ENCODE peak calls at places on chromosomes 5 and 9, in nine cellular contexts. S is heart left ventricle, G is uterus, O is A549, U is tibial nerve, H is IMR-90, Z is right lobe of liver, K is spleen, W is stomach. V is an unnamed sample.

GRCh38 chr5:81420039-81420667 is 26.2 kb upstream of the ACOT12 start:
- DNase-seq in S (no peak), G (no peak), O (peak; percentile 47), U (no peak), H (peak; percentile 96), Z (no peak), K (no peak), W (no peak), V (no peak)

GRCh38 chr9:121707477-121708424 is 56.3 kb downstream of the DAB2IP start:
- DNase-seq in S (no peak), G (no peak), O (no peak), U (no peak), H (no peak), Z (no peak), K (no peak), W (no peak), V (no peak)

GRCh38 chr5:149445739-149446369 is 66.8 kb upstream of the IL17B start:
- DNase-seq in S (no peak), G (peak; percentile 83), O (peak; percentile 66), U (no peak), H (peak; percentile 99), Z (no peak), K (no peak), W (no peak), V (no peak)

GRCh38 chr9:69392826-69393225 is 67.8 kb downstream of the ENTREP1 start:
- DNase-seq in S (no peak), G (no peak), O (no peak), U (no peak), H (no peak), Z (no peak), K (no peak), W (no peak), V (no peak)

GRCh38 chr5:37251673-37252072 is 2.5 kb upstream of the CPLANE1 start:
- DNase-seq in S (no peak), G (no peak), O (no peak), U (no peak), H (peak; percentile 4), Z (no peak), K (no peak), W (no peak), V (no peak)

GRCh38 chr9:21974542-21975409 is 19.4 kb downstream of the CDKN2A start:
- DNase-seq in S (no peak), G (no peak), O (no peak), U (no peak), H (peak; percentile 57), Z (peak; percentile 56), K (peak; percentile 83), W (peak; percentile 61), V (peak; percentile 55)

GRCh38 chr5:115465416-115465815 is 79.2 kb downstream of the FEM1C start:
- DNase-seq in S (no peak), G (no peak), O (no peak), U (no peak), H (peak; percentile 25), Z (no peak), K (no peak), W (no peak), V (no peak)

GRCh38 chr5:172830876-172831662 is 3.0 kb upstream of the ERGIC1 start:
- DNase-seq in S (no peak), G (no peak), O (no peak), U (no peak), H (peak; percentile 99), Z (no peak), K (no peak), W (no peak), V (no peak)

GRCh38 chr9:37172511-37172910 is 52.1 kb downstream of the ZCCHC7 start:
- DNase-seq in S (no peak), G (no peak), O (no peak), U (no peak), H (no peak), Z (no peak), K (no peak), W (no peak), V (no peak)

GRCh38 chr9:96818535-96818934 is 35.8 kb downstream of the ZNF782 start:
- DNase-seq in S (no peak), G (no peak), O (no peak), U (no peak), H (no peak), Z (no peak), K (no peak), W (no peak), V (no peak)

DNA sequence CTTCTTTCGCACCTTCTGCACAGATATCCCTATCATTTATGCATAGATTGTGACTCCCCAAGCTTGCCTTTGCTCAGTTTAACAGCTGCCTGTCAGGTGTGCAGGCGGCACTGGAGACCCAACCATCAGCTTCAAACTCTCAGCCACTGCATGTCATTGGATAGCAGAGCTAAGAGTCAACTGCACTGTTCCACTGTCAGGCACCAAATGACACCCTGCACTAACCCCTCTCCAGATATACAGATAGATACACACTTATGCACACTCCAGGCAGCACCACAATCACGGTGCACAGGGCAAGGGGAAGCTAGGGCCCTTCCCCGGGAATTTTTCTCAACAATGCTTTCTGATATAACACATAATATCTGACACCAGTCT is 142.4 kb downstream of the BNC2 start:
- DNase-seq in S (no peak), G (no peak), O (no peak), U (no peak), H (peak; percentile 27), Z (no peak), K (no peak), W (no peak), V (no peak)
- H3K4me3 ChIP-seq in S (peak overlapping the region; percentile 70), G (peak overlapping the region; percentile 39), O (peak overlapping the region; percentile 52), U (peak overlapping the region; percentile 54), H (peak overlapping the region; percentile 62), Z (no peak overlapping the region), K (no peak overlapping the region), W (peak overlapping the region; percentile 46), V (no peak overlapping the region)

DNA sequence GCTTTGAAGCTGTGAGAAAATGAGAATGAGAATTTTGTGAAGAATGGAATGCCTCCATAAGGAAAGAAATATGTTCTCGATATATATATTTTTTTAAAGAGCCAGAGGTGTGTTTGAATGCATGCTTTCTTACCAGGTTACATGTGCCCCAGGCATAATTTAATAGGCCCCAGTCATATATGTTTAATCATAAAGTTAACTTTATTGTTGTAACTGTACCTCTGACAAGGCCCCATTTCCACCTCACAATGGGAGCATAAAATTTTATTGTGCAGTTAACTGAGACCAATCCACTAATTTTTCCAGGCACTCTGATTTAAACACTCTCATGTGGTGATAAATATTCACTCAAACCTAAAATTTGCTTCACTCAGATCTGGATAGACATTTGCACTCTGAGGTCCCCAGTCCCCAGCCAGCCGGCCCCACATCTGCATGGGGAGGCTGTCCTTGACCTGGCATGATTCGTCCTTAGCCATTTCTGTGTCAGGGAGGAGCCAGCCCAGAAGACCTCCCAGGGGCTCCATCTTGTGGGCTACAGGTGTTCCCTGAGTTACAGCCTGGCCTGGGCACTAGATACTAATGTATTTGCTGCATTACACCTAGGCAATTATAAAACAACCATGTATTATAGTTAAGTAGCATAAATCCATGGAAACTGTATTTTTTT is 245.8 kb downstream of the MTRR start:
- DNase-seq in S (no peak), G (no peak), O (no peak), U (no peak), H (no peak), Z (no peak), K (no peak), W (no peak), V (no peak)
- TF ChIP-seq CTCF in S (no peak), G (no peak), O (no peak), U (no peak), H (no peak), Z (no peak), K (no peak), W (no peak), V (no peak)

GRCh38 chr9:127762111-127762676 is 16.3 kb downstream of the SH2D3C start:
- DNase-seq in S (peak; percentile 87), G (no peak), O (no peak), U (peak; percentile 46), H (no peak), Z (peak; percentile 54), K (peak; percentile 89), W (no peak), V (no peak)
- TF ChIP-seq POLR2A in S (no peak), G (no peak), O (no peak), U (no peak), H (no peak), Z (no peak), K (no peak), W (no peak), V (peak; percentile 12)

DNA sequence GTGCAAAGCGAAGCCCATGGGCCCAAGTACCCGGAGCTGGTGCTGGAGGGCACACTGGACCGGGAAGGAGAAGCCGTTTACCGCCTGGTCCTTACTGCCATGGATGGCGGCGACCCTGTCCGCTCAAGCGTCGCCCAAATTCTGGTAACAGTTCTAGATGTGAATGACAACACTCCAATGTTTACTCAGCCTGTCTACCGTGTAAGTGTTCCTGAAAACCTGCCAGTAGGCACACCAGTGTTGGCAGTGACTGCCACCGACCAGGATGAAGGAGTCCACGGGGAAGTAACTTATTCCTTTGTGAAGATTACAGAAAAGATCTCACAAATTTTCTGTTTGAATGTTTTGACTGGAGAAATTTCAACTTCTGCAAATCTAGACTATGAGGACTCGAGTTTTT is 936 bp downstream of the PCDHGA6 start:
- DNase-seq in S (no peak), G (no peak), O (no peak), U (no peak), H (no peak), Z (no peak), K (no peak), W (no peak), V (no peak)
- H3K4me3 ChIP-seq in S (no peak overlapping the region), G (no peak overlapping the region), O (no peak overlapping the region), U (no peak overlapping the region), H (no peak overlapping the region), Z (no peak overlapping the region), K (no peak overlapping the region), W (no peak overlapping the region), V (no peak overlapping the region)

V was measured in body of pancreas.